ENCODE peak calls at places on chromosomes 11 and 22, in five cellular contexts. Y is DND-41, F is fibroblast of mammary gland, D is mucosa of descending colon, H is AG10803. U is an unnamed sample.

GRCh38 chr11:118415739-118416068 is 14.3 kb downstream of the ATP5MG start:
- DNase-seq in Y (peak; percentile 25), F (peak; percentile 94), D (no peak), H (peak; percentile 97), U (peak; percentile 95)

GRCh38 chr11:75342231-75342918 is 9.1 kb downstream of the ARRB1 start:
- DNase-seq in Y (no peak), F (no peak), D (no peak), H (no peak), U (no peak)

GRCh38 chr11:122850076-122850631 is 11.9 kb downstream of the CRTAM start:
- DNase-seq in Y (no peak), F (peak; percentile 67), D (no peak), H (no peak), U (peak; percentile 45)

GRCh38 chr11:35717043-35717442 is 54.5 kb downstream of the TRIM44 start:
- DNase-seq in Y (no peak), F (no peak), D (no peak), H (no peak), U (no peak)

GRCh38 chr11:93614111-93614784 is 47.2 kb upstream of the CEP295 start:
- DNase-seq in Y (peak; percentile 36), F (no peak), D (no peak), H (no peak), U (no peak)

GRCh38 chr11:71279916-71280645 is 27.7 kb upstream of the SHANK2 start:
- DNase-seq in Y (no peak), F (no peak), D (no peak), H (no peak), U (no peak)

GRCh38 chr11:32332990-32333334 is 102.4 kb downstream of the WT1 start:
- DNase-seq in Y (peak; percentile 52), F (no peak), D (no peak), H (no peak), U (no peak)

GRCh38 chr22:43484227-43484626 is 72.4 kb downstream of the MPPED1 start:
- DNase-seq in Y (no peak), F (no peak), D (no peak), H (no peak), U (no peak)

GRCh38 chr11:1309498-1310314 is at the start of gene TOLLIP:
- DNase-seq in Y (peak; percentile 96), F (peak; percentile 86), D (peak; percentile 99), H (peak; percentile 84), U (peak; percentile 92)
- TF ChIP-seq CTCF in Y (peak; percentile 34), F (peak; percentile 4), D (no peak), H (peak; percentile 25), U (peak; percentile 16)

DNA sequence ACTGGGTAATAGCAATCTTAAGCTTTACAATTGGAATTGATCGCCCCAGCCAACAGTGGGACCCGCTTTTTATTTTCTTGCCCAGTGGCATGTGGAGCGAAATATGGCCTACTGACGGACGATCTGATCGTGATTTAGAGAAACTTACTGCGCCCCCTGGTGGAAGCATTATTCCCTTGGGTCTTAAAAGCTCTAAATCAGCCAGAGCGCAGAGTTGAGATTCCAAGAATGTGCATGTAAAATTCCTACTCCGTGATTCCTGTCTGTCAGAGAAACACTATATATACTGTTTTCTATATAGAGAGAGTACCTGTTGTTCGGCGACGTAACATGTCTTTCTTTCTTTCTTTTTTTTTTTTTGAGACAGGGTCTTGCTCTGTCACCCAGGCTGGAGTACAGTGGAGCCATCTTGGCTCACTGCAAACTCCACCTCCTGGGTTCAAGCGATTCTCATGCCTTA is 3.7 kb upstream of the DPF2 start:
- DNase-seq in Y (peak; percentile 82), F (peak; percentile 93), D (no peak), H (peak; percentile 89), U (peak; percentile 95)
- H3K4me3 ChIP-seq in Y (no peak overlapping the region), F (no peak overlapping the region), D (no peak overlapping the region), H (no peak overlapping the region), U (no peak overlapping the region)

DNA sequence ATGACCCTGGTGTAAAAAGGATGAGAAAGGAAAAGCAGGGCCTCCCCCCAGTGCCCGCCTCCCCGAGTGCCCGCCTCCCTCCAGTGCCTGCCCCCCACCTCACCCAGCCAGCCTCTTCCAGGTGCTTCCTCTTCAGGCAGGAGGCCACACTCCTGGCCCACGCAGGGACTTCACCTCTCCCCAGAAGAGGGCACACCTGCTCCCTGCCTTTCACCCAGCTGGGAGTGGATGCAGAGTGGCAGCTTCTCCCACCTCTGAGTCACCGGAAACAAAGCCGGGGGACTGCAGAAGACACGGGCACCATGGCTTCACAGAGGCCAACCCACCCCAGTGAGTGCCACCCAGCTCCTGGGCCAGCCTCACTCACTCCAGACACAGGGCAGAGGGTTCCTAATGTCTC is 16.1 kb downstream of the CPT1A start:
- DNase-seq in Y (peak; percentile 59), F (no peak), D (peak; percentile 89), H (no peak), U (no peak)
- TF ChIP-seq CTCF in Y (peak; percentile 44), F (no peak), D (peak; percentile 8), H (no peak), U (no peak)

DNA sequence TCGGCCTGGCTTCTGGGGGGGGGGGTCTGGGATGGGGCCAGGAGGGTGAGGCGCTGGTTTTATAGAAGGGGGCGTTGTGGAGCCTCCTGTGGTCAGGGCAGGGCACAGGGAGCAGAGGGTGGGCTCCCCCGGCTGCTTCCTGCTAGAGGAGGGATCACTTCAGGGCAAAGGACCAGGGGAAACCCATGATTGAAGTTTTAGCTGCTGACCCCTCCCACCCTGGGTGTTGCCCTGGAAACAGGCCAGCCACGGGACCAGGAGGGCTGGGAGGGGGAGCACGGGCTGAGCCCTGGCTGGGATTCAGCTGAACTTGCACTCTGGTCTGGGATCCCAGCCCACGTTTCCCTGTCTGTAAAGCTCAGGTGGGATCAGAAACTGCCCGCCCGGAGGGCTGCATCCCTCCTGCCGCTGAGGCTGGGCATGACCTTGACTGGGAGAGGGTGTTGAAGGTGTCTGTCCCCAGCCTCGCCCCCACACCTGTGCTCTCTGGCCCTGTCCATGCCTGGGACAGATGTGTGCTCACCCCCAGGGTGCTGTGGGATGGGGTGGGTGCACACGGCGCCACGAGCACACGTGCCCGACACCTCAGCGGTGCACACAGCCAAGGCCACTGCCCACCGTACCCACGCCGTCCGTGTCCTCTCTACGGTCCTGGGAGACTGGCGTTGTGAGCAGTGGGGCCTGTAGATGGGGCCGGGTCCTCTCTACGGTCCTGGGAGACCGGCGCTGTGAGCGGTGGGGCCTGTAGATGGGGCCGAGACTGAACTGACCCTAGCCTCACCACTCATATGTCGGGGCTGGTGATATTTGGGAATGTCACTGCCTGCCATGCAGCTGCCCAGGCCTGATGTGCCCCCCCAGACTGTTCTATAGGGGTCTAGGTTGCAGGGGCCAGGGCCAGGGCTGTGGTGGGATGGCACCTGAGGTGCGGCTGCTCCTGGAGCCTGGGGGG is 2.3 kb downstream of the TSPAN4 start:
- DNase-seq in Y (peak; percentile 73), F (peak; percentile 94), D (peak; percentile 80), H (peak; percentile 95), U (peak; percentile 97)
- H3K4me3 ChIP-seq in Y (no peak overlapping the region), F (peak overlapping the region; percentile 94), D (no peak overlapping the region), H (peak overlapping the region; percentile 94), U (peak overlapping the region; percentile 86)